ENCODE peak calls at places on chromosomes 16 and 17, in four cellular contexts. One of them, this sample, is unnamed. For H3K27me3, the result is how much of the 10 kb centered on the place peaks cover.

GRCh38 chr16:70152578-70153302 is 20.8 kb upstream of the CLEC18C start:
- DNase-seq in body of pancreas: no peak
- DNase-seq in left lung: no peak
- DNase-seq in WERI-Rb-1: no peak
- DNase-seq in this sample: no peak

GRCh38 chr16:64397042-64397441 is 724.8 kb downstream of the CDH11 start:
- DNase-seq in body of pancreas: no peak
- DNase-seq in left lung: no peak
- DNase-seq in WERI-Rb-1: no peak
- DNase-seq in this sample: no peak

GRCh38 chr16:50007744-50008143 is 17.3 kb upstream of the CNEP1R1 start:
- DNase-seq in body of pancreas: no peak
- DNase-seq in left lung: no peak
- DNase-seq in WERI-Rb-1: no peak
- DNase-seq in this sample: no peak

GRCh38 chr17:55783684-55784245 is 32.9 kb downstream of the PCTP start:
- DNase-seq in body of pancreas: peak
- DNase-seq in left lung: no peak
- DNase-seq in WERI-Rb-1: peak
- DNase-seq in this sample: no peak

GRCh38 chr17:44376124-44376523 is 12.5 kb upstream of the FAM171A2 start:
- DNase-seq in body of pancreas: no peak
- DNase-seq in left lung: no peak
- DNase-seq in WERI-Rb-1: peak
- DNase-seq in this sample: no peak

GRCh38 chr17:68593331-68593710 is 7.8 kb downstream of the FAM20A start:
- DNase-seq in body of pancreas: no peak
- DNase-seq in left lung: no peak
- DNase-seq in WERI-Rb-1: no peak
- DNase-seq in this sample: no peak

GRCh38 chr17:3794890-3795757 is 5.9 kb downstream of the ITGAE start:
- DNase-seq in body of pancreas: no peak
- DNase-seq in left lung: no peak
- DNase-seq in WERI-Rb-1: no peak
- DNase-seq in this sample: peak

GRCh38 chr16:86772231-86772510 is 193.8 kb downstream of the FOXL1 start:
- DNase-seq in body of pancreas: no peak
- DNase-seq in left lung: no peak
- DNase-seq in WERI-Rb-1: no peak
- DNase-seq in this sample: no peak

GRCh38 chr16:67537270-67537635 is 8.6 kb downstream of the RIPOR1 start:
- DNase-seq in body of pancreas: peak
- DNase-seq in left lung: peak
- DNase-seq in WERI-Rb-1: no peak
- DNase-seq in this sample: no peak

GRCh38 chr17:41013181-41013580 is 4.3 kb upstream of the KRTAP3-1 start:
- DNase-seq in body of pancreas: no peak
- DNase-seq in left lung: no peak
- DNase-seq in WERI-Rb-1: no peak
- DNase-seq in this sample: no peak

GRCh38 chr16:58814348-58814801 is 80.3 kb upstream of the GOT2 start:
- DNase-seq in body of pancreas: peak
- DNase-seq in left lung: no peak
- DNase-seq in WERI-Rb-1: peak
- DNase-seq in this sample: peak

GRCh38 chr16:1635070-1635469 is 22.9 kb downstream of the CRAMP1 start:
- DNase-seq in body of pancreas: no peak
- DNase-seq in left lung: no peak
- DNase-seq in WERI-Rb-1: no peak
- DNase-seq in this sample: no peak

GRCh38 chr16:89230210-89230609 is 12.7 kb downstream of the ZNF778 start:
- DNase-seq in body of pancreas: no peak
- DNase-seq in left lung: no peak
- DNase-seq in WERI-Rb-1: no peak
- DNase-seq in this sample: no peak

GRCh38 chr17:30153463-30153862 is 36.8 kb downstream of the NSRP1 start:
- DNase-seq in body of pancreas: no peak
- DNase-seq in left lung: no peak
- DNase-seq in WERI-Rb-1: no peak
- DNase-seq in this sample: no peak

GRCh38 chr17:47280072-47280811 is 26.6 kb downstream of the ITGB3 start:
- DNase-seq in body of pancreas: no peak
- DNase-seq in left lung: no peak
- DNase-seq in WERI-Rb-1: peak
- DNase-seq in this sample: peak

GRCh38 chr17:42484304-42484703 is 25.6 kb downstream of the ATP6V0A1 start:
- DNase-seq in body of pancreas: no peak
- DNase-seq in left lung: no peak
- DNase-seq in WERI-Rb-1: no peak
- DNase-seq in this sample: no peak

GRCh38 chr16:70428178-70428998 is 10.5 kb downstream of the ST3GAL2 start:
- DNase-seq in body of pancreas: peak
- DNase-seq in left lung: peak
- DNase-seq in WERI-Rb-1: peak
- DNase-seq in this sample: peak

GRCh38 chr17:17141860-17142552 is 64.1 kb downstream of the PLD6 start:
- DNase-seq in body of pancreas: no peak
- DNase-seq in left lung: no peak
- DNase-seq in WERI-Rb-1: peak
- DNase-seq in this sample: no peak

GRCh38 chr17:49822829-49823228 is 25.0 kb downstream of the TAC4 start:
- DNase-seq in body of pancreas: no peak
- DNase-seq in left lung: no peak
- DNase-seq in WERI-Rb-1: no peak
- DNase-seq in this sample: no peak

GRCh38 chr17:4998027-4998665 is 396 bp downstream of the KIF1C start:
- DNase-seq in body of pancreas: peak
- DNase-seq in left lung: peak
- DNase-seq in WERI-Rb-1: peak
- DNase-seq in this sample: no peak

GRCh38 chr16:14369734-14370598 is 260.1 kb downstream of the PARN start:
- DNase-seq in body of pancreas: no peak
- DNase-seq in left lung: no peak
- DNase-seq in WERI-Rb-1: no peak
- DNase-seq in this sample: no peak

GRCh38 chr17:1474402-1475189 is 17.9 kb downstream of the MYO1C start:
- DNase-seq in body of pancreas: no peak
- DNase-seq in left lung: no peak
- DNase-seq in WERI-Rb-1: peak
- DNase-seq in this sample: no peak

GRCh38 chr16:23962001-23962400 is 126.2 kb downstream of the PRKCB start:
- DNase-seq in body of pancreas: no peak
- DNase-seq in left lung: no peak
- DNase-seq in WERI-Rb-1: no peak
- DNase-seq in this sample: no peak

GRCh38 chr16:57600952-57601580 is 27.4 kb upstream of the ADGRG1 start:
- DNase-seq in body of pancreas: peak
- DNase-seq in left lung: peak
- DNase-seq in WERI-Rb-1: no peak
- DNase-seq in this sample: no peak

GRCh38 chr17:72466199-72466598 is 345.4 kb downstream of the SOX9 start:
- DNase-seq in body of pancreas: no peak
- DNase-seq in left lung: no peak
- DNase-seq in WERI-Rb-1: no peak
- DNase-seq in this sample: peak

GRCh38 chr17:67514998-67515397 is 137.9 kb downstream of the PITPNC1 start:
- DNase-seq in body of pancreas: peak
- DNase-seq in left lung: no peak
- DNase-seq in WERI-Rb-1: no peak
- DNase-seq in this sample: no peak

GRCh38 chr16:54654429-54654828 is 276.2 kb upstream of the IRX5 start:
- DNase-seq in body of pancreas: no peak
- DNase-seq in left lung: no peak
- DNase-seq in WERI-Rb-1: peak
- DNase-seq in this sample: no peak

GRCh38 chr17:73785466-73785865 is 141.2 kb upstream of the SDK2 start:
- DNase-seq in body of pancreas: no peak
- DNase-seq in left lung: no peak
- DNase-seq in WERI-Rb-1: peak
- DNase-seq in this sample: no peak

GRCh38 chr17:28252436-28252835 is 66.6 kb upstream of the TMEM97 start:
- DNase-seq in body of pancreas: no peak
- DNase-seq in left lung: no peak
- DNase-seq in WERI-Rb-1: no peak
- DNase-seq in this sample: no peak

GRCh38 chr17:49093131-49093530 is 39.4 kb upstream of the B4GALNT2 start:
- DNase-seq in body of pancreas: no peak
- DNase-seq in left lung: no peak
- DNase-seq in WERI-Rb-1: no peak
- DNase-seq in this sample: no peak

GRCh38 chr17:29734640-29735039 is 111.9 kb upstream of the CORO6 start:
- DNase-seq in body of pancreas: no peak
- DNase-seq in left lung: no peak
- DNase-seq in WERI-Rb-1: no peak
- DNase-seq in this sample: no peak

GRCh38 chr17:42518046-42518754 is 17.8 kb upstream of the NAGLU start:
- DNase-seq in body of pancreas: peak
- DNase-seq in left lung: peak
- DNase-seq in WERI-Rb-1: peak
- DNase-seq in this sample: peak

GRCh38 chr17:27817731-27818130 is 17.4 kb upstream of the NOS2 start:
- DNase-seq in body of pancreas: no peak
- DNase-seq in left lung: no peak
- DNase-seq in WERI-Rb-1: no peak
- DNase-seq in this sample: no peak

GRCh38 chr16:87484487-87485331 is 8.1 kb downstream of the ZCCHC14 start:
- DNase-seq in body of pancreas: no peak
- DNase-seq in left lung: no peak
- DNase-seq in WERI-Rb-1: no peak
- DNase-seq in this sample: no peak

GRCh38 chr17:34979650-34980352 is 511 bp upstream of the LIG3 start:
- DNase-seq in body of pancreas: no peak
- DNase-seq in left lung: no peak
- DNase-seq in WERI-Rb-1: no peak
- DNase-seq in this sample: no peak

GRCh38 chr16:28107232-28107631 is 43.7 kb upstream of the GSG1L start:
- DNase-seq in body of pancreas: no peak
- DNase-seq in left lung: peak
- DNase-seq in WERI-Rb-1: no peak
- DNase-seq in this sample: no peak
- H3K27me3 ChIP-seq in body of pancreas: under half
- H3K27me3 ChIP-seq in left lung: under half
- H3K27me3 ChIP-seq in WERI-Rb-1: under half
- H3K27me3 ChIP-seq in this sample: under half

GRCh38 chr17:71237903-71238538 is 882.8 kb upstream of the SOX9 start:
- DNase-seq in body of pancreas: no peak
- DNase-seq in left lung: no peak
- DNase-seq in WERI-Rb-1: no peak
- DNase-seq in this sample: no peak
- TF ChIP-seq CTCF in body of pancreas: no peak
- TF ChIP-seq CTCF in left lung: no peak
- TF ChIP-seq CTCF in WERI-Rb-1: no peak
- TF ChIP-seq CTCF in this sample: peak

DNA sequence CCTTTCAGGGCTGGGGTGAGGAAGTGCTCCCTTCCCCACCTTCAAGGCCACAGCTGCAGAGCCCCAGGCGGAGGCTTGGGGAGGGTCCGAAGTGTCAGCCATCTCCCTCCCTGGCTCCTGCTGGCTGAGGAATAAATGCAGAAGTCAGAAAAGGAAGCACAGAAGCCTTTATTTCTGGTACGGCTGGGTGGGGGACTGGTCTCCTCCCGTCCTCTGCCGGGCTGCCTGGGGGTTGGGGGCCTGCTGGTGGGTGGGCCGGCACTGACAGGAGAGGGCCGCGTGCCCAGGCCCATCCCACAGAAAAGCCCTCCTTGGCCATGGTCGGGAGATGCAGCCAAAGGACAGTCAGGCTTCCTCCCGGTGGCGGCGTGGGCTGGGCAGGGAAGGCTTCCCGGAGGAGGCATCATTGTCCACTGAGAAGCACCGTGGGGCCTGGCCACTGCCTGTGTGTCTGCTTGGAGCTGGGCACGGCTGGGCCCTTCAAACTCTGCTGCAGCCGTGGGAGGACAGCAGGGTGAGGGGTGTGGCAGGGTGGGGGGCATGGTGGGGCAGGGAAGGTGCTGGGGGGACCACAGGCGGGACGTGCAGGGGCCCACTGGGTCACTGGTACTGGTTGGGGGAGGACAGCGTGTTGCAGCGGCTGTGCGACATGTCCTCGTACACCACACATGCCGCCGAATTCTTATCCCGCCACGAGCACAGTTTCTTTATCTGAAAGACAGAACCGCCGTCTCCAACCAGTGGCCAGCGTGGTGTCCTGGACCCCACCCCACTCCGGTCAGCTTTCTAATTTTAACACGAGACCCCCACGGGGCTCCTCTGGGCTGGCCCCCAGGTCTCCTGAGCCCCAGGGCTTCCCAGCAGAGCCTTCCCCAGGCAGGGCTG is 2.4 kb downstream of the CD7 start:
- DNase-seq in body of pancreas: no peak
- DNase-seq in left lung: no peak
- DNase-seq in WERI-Rb-1: no peak
- DNase-seq in this sample: no peak
- H3K27me3 ChIP-seq in body of pancreas: under half
- H3K27me3 ChIP-seq in left lung: under half
- H3K27me3 ChIP-seq in WERI-Rb-1: under half
- H3K27me3 ChIP-seq in this sample: under half

GRCh38 chr17:77375526-77375916 is 234.8 kb downstream of the SEC14L1 start:
- DNase-seq in body of pancreas: peak
- DNase-seq in left lung: no peak
- DNase-seq in WERI-Rb-1: no peak
- DNase-seq in this sample: no peak

GRCh38 chr17:77375108-77375507 is 234.3 kb downstream of the SEC14L1 start:
- DNase-seq in body of pancreas: no peak
- DNase-seq in left lung: peak
- DNase-seq in WERI-Rb-1: no peak
- DNase-seq in this sample: no peak

GRCh38 chr17:77373298-77374169 is 232.8 kb downstream of the SEC14L1 start:
- DNase-seq in body of pancreas: peak
- DNase-seq in left lung: no peak
- DNase-seq in WERI-Rb-1: no peak
- DNase-seq in this sample: no peak

GRCh38 chr17:77372444-77373297 is 231.9 kb downstream of the SEC14L1 start:
- DNase-seq in body of pancreas: peak
- DNase-seq in left lung: peak
- DNase-seq in WERI-Rb-1: no peak
- DNase-seq in this sample: no peak

GRCh38 chr17:77374170-77374936 is 233.6 kb downstream of the SEC14L1 start:
- DNase-seq in body of pancreas: peak
- DNase-seq in left lung: peak
- DNase-seq in WERI-Rb-1: peak
- DNase-seq in this sample: no peak
- TF ChIP-seq CTCF in body of pancreas: no peak
- TF ChIP-seq CTCF in left lung: no peak
- TF ChIP-seq CTCF in WERI-Rb-1: peak
- TF ChIP-seq CTCF in this sample: peak

GRCh38 chr17:79203016-79203415 is 128.4 kb downstream of the ENGASE start:
- DNase-seq in body of pancreas: no peak
- DNase-seq in left lung: no peak
- DNase-seq in WERI-Rb-1: peak
- DNase-seq in this sample: no peak
- H3K27me3 ChIP-seq in body of pancreas: under half
- H3K27me3 ChIP-seq in left lung: under half
- H3K27me3 ChIP-seq in WERI-Rb-1: under half
- H3K27me3 ChIP-seq in this sample: under half

This sample was measured in kidney epithelial cell.